ENCODE peak calls at places on chromosome 21, in nine cellular contexts. L is prostate gland, N is HFFc6, V is psoas muscle, E is epithelial cell of esophagus, P is HCT116, D is ovary, W is GM13977, R is cardiac muscle cell. T is an unnamed sample.

GRCh38 chr21:40043423-40043822 is 176.2 kb downstream of the PCP4 start:
- DNase-seq in R (no peak), D (no peak), V (no peak), N (no peak), E (peak), W (no peak), L (no peak), P (no peak), T (no peak)

GRCh38 chr21:25342811-25343210 is 264.5 kb downstream of the MRPL39 start:
- DNase-seq in P (no peak), W (no peak), V (no peak), N (peak), D (no peak), L (no peak), E (no peak), R (peak), T (no peak)

GRCh38 chr21:37665230-37666024 is 250.8 kb downstream of the KCNJ6 start:
- DNase-seq in L (no peak), P (no peak), N (no peak), R (peak), W (no peak), D (no peak), V (no peak), E (peak), T (no peak)

GRCh38 chr21:31543191-31543590 is 116.3 kb upstream of the SOD1 start:
- DNase-seq in L (peak), W (no peak), V (peak), D (no peak), P (no peak), R (peak), N (no peak), E (peak), T (no peak)

GRCh38 chr21:20443558-20444155 is 554.6 kb upstream of the NCAM2 start:
- DNase-seq in P (no peak), V (no peak), N (no peak), L (no peak), R (no peak), E (no peak), W (no peak), D (no peak), T (no peak)

GRCh38 chr21:34367320-34367935 is 3.6 kb downstream of the KCNE2 start:
- DNase-seq in N (peak), D (peak), P (peak), W (no peak), R (peak), V (no peak), L (peak), E (peak), T (peak)

GRCh38 chr21:15761508-15762100 is 31.8 kb downstream of the USP25 start:
- DNase-seq in P (no peak), W (no peak), D (no peak), E (no peak), V (no peak), L (no peak), N (no peak), R (no peak), T (no peak)

GRCh38 chr21:21029159-21029558 is 30.9 kb downstream of the NCAM2 start:
- DNase-seq in E (no peak), D (no peak), P (no peak), R (peak), W (no peak), N (no peak), L (no peak), V (no peak), T (no peak)

GRCh38 chr21:44869860-44870747 is 3.4 kb downstream of the PTTG1IP start:
- DNase-seq in W (no peak), N (peak), D (peak), E (peak), V (peak), R (peak), L (no peak), P (peak), T (no peak)

GRCh38 chr21:32413697-32414578 is 1.4 kb downstream of the EVA1C start:
- DNase-seq in E (peak), L (peak), N (no peak), D (peak), R (peak), P (no peak), V (peak), W (no peak), T (no peak)

GRCh38 chr21:22020221-22020620 is 1022.0 kb downstream of the NCAM2 start:
- DNase-seq in W (no peak), P (no peak), L (no peak), D (no peak), N (no peak), V (no peak), E (no peak), R (peak), T (no peak)

GRCh38 chr21:41254090-41254700 is 62.4 kb upstream of the FAM3B start:
- DNase-seq in W (no peak), L (no peak), D (no peak), R (no peak), V (no peak), P (no peak), N (no peak), E (peak), T (no peak)

GRCh38 chr21:39850333-39850732 is 16.9 kb upstream of the PCP4 start:
- DNase-seq in N (no peak), L (no peak), D (no peak), W (no peak), V (no peak), R (no peak), E (no peak), P (no peak), T (no peak)

GRCh38 chr21:14070049-14070893 is 140.5 kb downstream of the LIPI start:
- DNase-seq in V (no peak), N (no peak), E (no peak), R (no peak), P (no peak), D (no peak), L (no peak), W (no peak), T (no peak)

GRCh38 chr21:44613386-44614155 is 1.7 kb downstream of the KRTAP10-8 start:
- DNase-seq in E (no peak), L (no peak), W (no peak), V (no peak), R (no peak), D (no peak), N (no peak), P (no peak), T (no peak)

GRCh38 chr21:44582980-44583799 is 2.8 kb upstream of the KRTAP10-5 start:
- DNase-seq in W (no peak), E (no peak), N (peak), P (no peak), D (peak), V (no peak), R (peak), L (peak), T (no peak)

GRCh38 chr21:35254006-35254751 is 205.1 kb upstream of the RUNX1 start:
- DNase-seq in R (peak), W (no peak), L (peak), P (no peak), D (peak), E (peak), N (peak), V (no peak), T (no peak)

GRCh38 chr21:31354604-31355443 is 10.8 kb upstream of the TIAM1 start:
- DNase-seq in R (peak), P (peak), W (no peak), N (no peak), D (no peak), L (peak), E (peak), V (peak), T (peak)

GRCh38 chr21:45138199-45139002 is 64.0 kb downstream of the ADARB1 start:
- DNase-seq in V (peak), P (peak), W (peak), N (peak), R (peak), L (no peak), D (peak), E (peak), T (peak)

GRCh38 chr21:33427051-33427450 is 23.8 kb downstream of the IFNGR2 start:
- DNase-seq in N (no peak), V (no peak), D (no peak), W (no peak), E (no peak), R (no peak), P (no peak), L (no peak), T (no peak)

GRCh38 chr21:35212393-35213127 is 163.5 kb upstream of the RUNX1 start:
- DNase-seq in L (no peak), P (no peak), W (no peak), E (peak), V (no peak), R (no peak), D (no peak), N (peak), T (no peak)

GRCh38 chr21:44999972-45000636 is 60.3 kb downstream of the SLX9 start:
- DNase-seq in N (no peak), P (no peak), R (no peak), V (peak), W (no peak), E (peak), L (no peak), D (peak), T (no peak)

GRCh38 chr21:32772281-32773047 is 909 bp upstream of the PAXBP1 start:
- DNase-seq in W (peak), D (no peak), N (no peak), P (no peak), R (peak), V (no peak), L (peak), E (peak), T (peak)

GRCh38 chr21:43921979-43922945 is 57.2 kb downstream of the AGPAT3 start:
- DNase-seq in E (no peak), W (peak), N (no peak), D (no peak), V (no peak), L (no peak), R (peak), P (no peak), T (peak)

GRCh38 chr21:40143822-40144525 is 276.7 kb downstream of the PCP4 start:
- DNase-seq in V (peak), D (no peak), N (peak), R (peak), W (peak), L (peak), E (peak), P (peak), T (peak)

GRCh38 chr21:37381883-37382585 is 15.5 kb downstream of the DYRK1A start:
- DNase-seq in D (no peak), P (no peak), V (no peak), N (no peak), R (no peak), E (no peak), L (no peak), W (no peak), T (no peak)

GRCh38 chr21:16942703-16943102 is 570.1 kb upstream of the CXADR start:
- DNase-seq in E (peak), D (no peak), V (no peak), P (no peak), L (no peak), N (no peak), R (peak), W (no peak), T (no peak)

GRCh38 chr21:43916691-43917514 is 51.9 kb downstream of the AGPAT3 start:
- DNase-seq in E (no peak), L (no peak), P (no peak), R (peak), V (no peak), W (peak), D (no peak), N (no peak), T (peak)

GRCh38 chr21:35159881-35160280 is 110.8 kb upstream of the RUNX1 start:
- DNase-seq in E (peak), P (no peak), N (peak), L (no peak), D (no peak), V (no peak), W (no peak), R (peak), T (no peak)

GRCh38 chr21:31766895-31767294 is 35.0 kb upstream of the SCAF4 start:
- DNase-seq in P (no peak), R (no peak), E (no peak), D (no peak), W (no peak), L (no peak), V (no peak), N (no peak), T (no peak)

GRCh38 chr21:35234725-35235124 is 185.6 kb upstream of the RUNX1 start:
- DNase-seq in N (no peak), D (no peak), W (no peak), R (no peak), P (no peak), V (no peak), L (no peak), E (no peak), T (no peak)

GRCh38 chr21:14842641-14843040 is 222.2 kb downstream of the NRIP1 start:
- DNase-seq in W (no peak), P (no peak), N (no peak), V (no peak), E (no peak), D (no peak), L (no peak), R (no peak), T (no peak)

GRCh38 chr21:33299181-33299752 is 25.5 kb upstream of the IFNAR1 start:
- DNase-seq in D (no peak), E (peak), P (no peak), N (no peak), V (no peak), R (no peak), W (peak), L (no peak), T (peak)

GRCh38 chr21:32916088-32916487 is 109.6 kb upstream of the OLIG2 start:
- DNase-seq in D (no peak), L (no peak), W (no peak), R (no peak), V (no peak), N (no peak), P (no peak), E (no peak), T (no peak)

GRCh38 chr21:45067462-45068285 is 6.7 kb upstream of the ADARB1 start:
- DNase-seq in R (no peak), E (no peak), P (no peak), L (no peak), W (no peak), D (no peak), N (no peak), V (no peak), T (no peak)

GRCh38 chr21:45418301-45419071 is 13.5 kb downstream of the COL18A1 start:
- DNase-seq in E (no peak), P (no peak), W (no peak), R (no peak), V (peak), N (no peak), D (peak), L (no peak), T (no peak)

GRCh38 chr21:36297938-36298572 is 21.9 kb upstream of the MORC3 start:
- DNase-seq in N (no peak), L (peak), D (no peak), W (peak), E (peak), R (no peak), P (no peak), V (no peak), T (peak)
- TF ChIP-seq CTCF in N (no peak), L (no peak), D (no peak), W (no peak), E (no peak), R (no peak), P (no peak), V (no peak), T (no peak)

DNA sequence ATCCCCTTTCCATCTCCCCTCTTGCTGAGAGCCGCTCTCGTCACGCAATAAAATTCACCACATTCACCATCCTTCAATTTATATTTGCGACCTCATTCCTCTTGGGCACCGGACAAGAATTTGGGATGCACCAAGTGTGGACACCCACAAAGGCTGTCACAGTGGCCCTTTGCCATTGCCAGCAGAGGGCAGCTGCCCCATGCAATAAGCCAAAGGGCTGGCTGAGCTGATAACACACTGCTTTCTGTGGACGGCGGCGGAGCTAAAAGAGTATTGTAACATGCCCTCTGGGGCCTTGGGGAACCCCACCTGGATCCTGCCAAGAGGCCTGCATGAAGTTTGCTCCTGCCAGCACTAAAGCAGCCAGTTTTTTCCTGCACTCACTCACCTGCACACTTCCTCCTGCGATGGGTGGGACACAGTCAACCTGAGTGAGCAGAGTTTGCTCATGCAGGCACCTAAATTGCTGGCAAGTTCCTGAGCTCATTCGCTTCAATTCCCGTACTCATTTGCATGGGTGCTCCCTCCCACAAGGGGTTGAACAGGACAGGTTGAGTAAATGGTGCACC is 792.3 kb upstream of the ADAMTS5 start:
- DNase-seq in W (no peak), R (no peak), N (no peak), P (no peak), E (peak), V (no peak), L (no peak), D (no peak), T (no peak)
- TF ChIP-seq CTCF in W (no peak), R (peak), N (peak), P (no peak), E (peak), V (peak), L (peak), D (no peak), T (no peak)

GRCh38 chr21:42629856-42630410 is 23.5 kb upstream of the PDE9A start:
- DNase-seq in D (no peak), N (no peak), P (no peak), E (no peak), L (no peak), R (no peak), W (no peak), V (no peak), T (no peak)

GRCh38 chr21:42630626-42631025 is 22.8 kb upstream of the PDE9A start:
- DNase-seq in R (no peak), W (no peak), N (no peak), D (no peak), P (no peak), E (no peak), V (no peak), L (no peak), T (no peak)

GRCh38 chr21:42624936-42625335 is 28.5 kb upstream of the PDE9A start:
- DNase-seq in L (no peak), W (no peak), V (no peak), N (no peak), R (no peak), E (no peak), D (no peak), P (no peak), T (no peak)

GRCh38 chr21:42626171-42626570 is 27.2 kb upstream of the PDE9A start:
- DNase-seq in W (no peak), V (no peak), E (no peak), N (no peak), P (no peak), R (no peak), D (no peak), L (no peak), T (no peak)

DNA sequence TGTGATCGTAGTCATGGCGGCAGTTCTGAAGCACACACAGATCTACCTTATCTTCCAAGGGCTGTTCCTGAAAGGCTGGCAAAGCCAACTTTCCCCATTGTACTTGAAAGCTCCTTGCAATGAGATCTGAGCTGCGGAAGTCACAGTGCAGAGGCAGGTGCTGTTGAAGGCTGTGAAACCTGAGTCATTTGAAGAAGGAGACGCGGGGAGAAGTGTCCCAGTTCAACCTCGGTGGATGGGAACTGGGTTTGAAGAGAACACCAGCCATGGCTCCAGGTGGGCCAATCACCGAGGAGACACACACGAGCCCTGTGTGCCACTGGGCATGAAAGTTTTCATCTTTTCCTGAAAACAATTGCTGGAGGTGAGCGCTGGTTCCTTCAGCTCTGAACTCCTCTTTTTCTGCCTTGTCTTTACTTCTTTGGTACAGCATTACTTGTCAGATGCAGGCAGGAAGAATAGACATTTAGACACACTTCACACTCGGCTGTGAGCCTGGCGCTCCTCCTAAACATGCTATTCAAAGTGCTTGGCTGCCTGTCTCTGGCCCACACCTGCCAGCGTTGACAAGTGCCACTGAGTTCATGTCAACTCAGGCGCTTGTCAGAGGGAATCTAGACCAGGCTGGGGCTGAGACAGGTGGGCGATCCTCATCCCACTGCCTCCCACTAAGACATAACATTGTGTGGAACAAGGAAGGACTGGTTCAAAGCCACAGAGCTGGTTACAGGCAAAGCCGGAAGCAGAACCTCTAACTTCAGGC is 25.7 kb upstream of the PDE9A start:
- DNase-seq in E (no peak), N (no peak), R (no peak), W (no peak), L (no peak), V (no peak), P (no peak), D (no peak), T (no peak)
- TF ChIP-seq CTCF in E (no peak), N (no peak), R (no peak), W (no peak), L (no peak), V (no peak), P (no peak), D (no peak), T (no peak)

DNA sequence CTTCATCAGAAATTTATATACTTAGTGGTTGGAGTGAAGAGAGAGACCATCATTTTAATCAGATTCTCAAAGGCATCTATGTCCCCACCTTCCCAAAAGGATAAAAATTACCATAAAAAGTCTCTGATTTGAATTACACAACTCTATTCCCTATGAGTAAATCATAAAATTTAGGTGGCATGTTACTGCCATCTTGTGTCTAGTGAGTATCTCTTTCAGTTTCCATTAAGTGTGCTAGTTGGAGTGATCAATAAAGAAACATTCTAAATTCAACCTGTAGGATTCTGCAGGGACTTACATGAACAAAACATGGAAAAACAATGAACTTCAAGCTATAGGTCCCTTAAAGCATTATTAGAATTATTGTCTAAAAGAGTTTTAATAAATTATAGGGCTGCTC is 655.4 kb downstream of the LTN1 start:
- DNase-seq in V (no peak), W (no peak), P (no peak), D (no peak), N (peak), L (no peak), E (peak), R (peak), T (no peak)
- TF ChIP-seq CTCF in V (peak), W (no peak), P (no peak), D (peak), N (peak), L (peak), E (peak), R (peak), T (no peak)

DNA sequence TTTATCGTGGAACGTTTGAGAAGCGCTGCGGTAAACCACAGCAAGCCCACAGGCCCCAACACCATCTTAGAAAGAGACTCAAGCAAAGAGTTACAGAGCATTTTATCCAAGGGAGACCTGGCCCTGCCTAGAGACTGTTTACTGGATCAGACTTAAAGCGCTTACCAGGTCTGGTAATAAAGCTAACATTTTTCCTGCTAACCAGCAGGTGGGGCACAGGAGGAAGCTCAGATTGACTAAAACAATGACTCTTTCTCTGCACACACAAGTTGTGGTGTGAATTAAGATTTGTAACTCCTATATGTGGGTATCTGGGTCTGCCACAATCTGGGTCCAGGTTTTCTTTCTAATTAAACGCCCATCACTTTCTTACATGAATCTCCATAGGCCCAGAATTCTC is 136.5 kb upstream of the ETS2 start:
- DNase-seq in D (no peak), L (no peak), V (no peak), E (peak), P (no peak), R (peak), N (peak), W (no peak), T (no peak)
- TF ChIP-seq CTCF in D (no peak), L (peak), V (no peak), E (peak), P (peak), R (peak), N (peak), W (peak), T (no peak)

GRCh38 chr21:27213328-27213727 is 246.4 kb upstream of the ADAMTS5 start:
- DNase-seq in R (peak), W (no peak), L (no peak), V (no peak), E (peak), D (no peak), P (no peak), N (peak), T (no peak)
- TF ChIP-seq CTCF in R (peak), W (no peak), L (no peak), V (no peak), E (peak), D (no peak), P (no peak), N (peak), T (no peak)